ENCODE peak calls at places on chromosomes 7 and 10, in seven cellular contexts. N, B, C, R, F, G and X are unnamed samples.

GRCh38 chr10:122856902-122857301 is 11.2 kb upstream of the CUZD1 start:
- DNase-seq in F (no peak), B (no peak), G (no peak), C (no peak), N (no peak), R (no peak), X (no peak)

GRCh38 chr10:44577533-44577932 is 192.6 kb upstream of the CXCL12 start:
- DNase-seq in C (no peak), G (no peak), N (no peak), R (no peak), F (no peak), B (no peak), X (no peak)

GRCh38 chr7:158366916-158367633 is 220.5 kb downstream of the PTPRN2 start:
- DNase-seq in F (no peak), B (no peak), N (no peak), C (no peak), R (peak), G (peak), X (no peak)

GRCh38 chr7:53518319-53518718 is 482.9 kb downstream of the POM121L12 start:
- DNase-seq in F (no peak), B (no peak), R (no peak), N (no peak), C (no peak), G (no peak), X (no peak)

GRCh38 chr7:38303866-38304265 is 30.4 kb upstream of the TARP start:
- DNase-seq in G (no peak), N (no peak), F (no peak), B (no peak), R (no peak), C (no peak), X (no peak)

GRCh38 chr7:30598121-30598876 is 3.6 kb downstream of the GARS1 start:
- DNase-seq in N (no peak), B (no peak), G (no peak), R (no peak), F (no peak), C (no peak), X (no peak)

GRCh38 chr7:116356979-116357378 is 142.6 kb upstream of the CAV2 start:
- DNase-seq in F (no peak), G (no peak), B (no peak), C (no peak), N (no peak), R (no peak), X (no peak)

GRCh38 chr10:119962837-119963236 is 70.3 kb downstream of the SEC23IP start:
- DNase-seq in F (no peak), R (no peak), C (no peak), N (no peak), G (no peak), B (no peak), X (no peak)

GRCh38 chr10:93468532-93469213 is 13.5 kb downstream of the MYOF start:
- DNase-seq in C (peak), G (no peak), R (no peak), N (peak), B (peak), F (no peak), X (no peak)

GRCh38 chr10:79411546-79412495 is 33.6 kb downstream of the ZCCHC24 start:
- DNase-seq in G (no peak), N (no peak), F (no peak), R (no peak), C (no peak), B (no peak), X (peak)

GRCh38 chr10:15518256-15518655 is 147.2 kb upstream of the FAM171A1 start:
- DNase-seq in G (no peak), C (no peak), N (no peak), B (no peak), R (no peak), F (no peak), X (no peak)

GRCh38 chr7:1586827-1587705 is 17.2 kb upstream of the PSMG3 start:
- DNase-seq in R (no peak), G (no peak), F (no peak), N (peak), C (no peak), B (peak), X (peak)

GRCh38 chr7:17532861-17533404 is 234.5 kb downstream of the AHR start:
- DNase-seq in F (no peak), G (no peak), B (peak), R (no peak), N (no peak), C (peak), X (no peak)

GRCh38 chr7:102306916-102307677 is 20.4 kb downstream of the SH2B2 start:
- DNase-seq in N (peak), C (no peak), F (peak), R (no peak), G (peak), B (peak), X (no peak)

GRCh38 chr10:110870823-110871235 is 899 bp upstream of the PDCD4 start:
- DNase-seq in G (no peak), F (no peak), N (peak), C (no peak), R (no peak), B (peak), X (no peak)

DNA sequence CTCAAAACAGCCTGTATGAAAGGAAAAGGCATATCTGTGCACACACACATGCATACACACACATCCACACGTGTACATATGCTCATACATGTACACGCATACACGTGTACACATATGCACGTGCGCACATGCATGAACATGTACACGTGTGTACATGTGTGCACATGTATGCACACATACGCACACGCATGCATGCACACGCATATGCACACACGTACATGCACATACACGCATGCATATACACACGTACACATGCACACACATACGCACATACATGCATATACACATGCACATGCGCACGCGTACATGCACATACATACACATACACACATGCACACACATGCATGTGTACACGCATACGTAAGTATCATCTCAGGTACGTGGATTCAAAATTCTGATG is 19.4 kb downstream of the DIP2C start:
- DNase-seq in G (no peak), R (no peak), N (no peak), B (no peak), C (no peak), F (no peak), X (no peak)
- TF ChIP-seq POLR2A in G (no peak), R (no peak), N (no peak), B (no peak), C (no peak), F (no peak), X (no peak)

DNA sequence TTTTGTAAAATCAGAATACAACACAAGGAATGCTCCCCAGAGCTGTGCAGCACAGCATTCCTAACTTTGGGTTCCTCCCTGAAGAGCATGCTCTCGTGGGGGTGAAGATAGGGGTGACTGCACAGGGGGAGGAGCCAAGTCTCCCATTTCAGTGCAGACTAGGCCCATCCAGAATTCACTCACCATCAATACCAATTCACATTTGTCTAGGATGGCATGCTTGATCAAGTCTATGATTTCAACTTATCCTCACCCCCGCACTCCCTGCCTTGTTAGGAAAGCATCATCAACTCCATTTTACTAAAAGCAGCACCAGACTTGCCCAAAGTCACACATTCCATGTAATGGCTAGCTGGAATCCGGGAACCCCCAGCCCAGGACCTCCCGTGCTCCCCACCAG is 6.3 kb downstream of the PARP12 start:
- DNase-seq in N (no peak), B (no peak), C (no peak), R (no peak), G (no peak), F (no peak), X (no peak)
- H3K27ac ChIP-seq in N (no peak), B (no peak), C (no peak), R (no peak), G (no peak), F (no peak), X (no peak)

DNA sequence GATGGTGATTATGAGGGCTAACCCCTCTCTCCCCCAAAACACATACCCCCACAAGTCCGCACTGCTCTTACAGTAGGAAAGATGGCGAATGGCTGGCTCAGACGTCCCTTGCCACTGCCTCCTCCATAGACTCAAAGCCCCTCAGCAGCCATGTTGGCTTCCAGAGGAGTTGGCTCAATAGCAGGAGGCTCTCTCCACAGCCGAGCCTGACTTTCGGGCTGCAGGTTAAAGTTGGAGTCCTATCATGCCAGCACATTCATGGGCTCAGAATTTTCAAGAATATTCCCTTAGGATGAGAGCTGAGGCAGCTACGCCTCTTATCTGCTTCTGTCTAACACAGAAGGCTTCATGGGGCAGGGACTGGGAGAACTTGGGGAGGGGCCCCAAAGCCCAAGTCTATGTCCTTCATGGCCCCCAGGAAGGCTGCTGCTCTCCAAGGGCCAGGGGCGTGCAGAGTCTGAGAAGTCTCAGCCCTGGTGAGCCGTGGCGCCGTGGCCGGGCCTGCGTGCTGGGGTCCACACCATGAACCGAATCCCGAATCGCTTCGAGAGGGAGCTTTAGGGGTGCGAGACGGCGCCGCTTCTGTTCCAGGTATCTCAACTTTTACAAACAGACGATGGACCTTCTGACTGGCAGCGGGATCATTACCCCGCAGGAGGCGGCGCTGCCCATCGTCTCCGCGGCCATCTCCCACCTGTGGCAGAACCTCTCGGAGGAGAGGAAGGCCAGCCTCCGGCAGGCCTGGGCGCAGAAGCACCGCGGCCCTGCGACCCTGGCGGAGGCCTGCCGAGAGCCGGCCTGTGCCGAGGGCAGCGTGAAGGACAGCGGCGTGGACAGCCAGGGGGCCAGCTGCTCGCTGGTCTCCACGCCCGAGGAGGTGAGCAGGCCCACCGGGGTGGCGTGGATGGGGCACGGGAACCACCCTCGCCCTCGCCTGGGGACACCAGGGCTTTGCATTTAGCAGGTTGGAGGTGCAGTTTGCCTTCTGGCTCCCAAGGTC is 12.5 kb downstream of the STRA8 start:
- DNase-seq in F (no peak), B (no peak), G (no peak), R (no peak), C (no peak), N (no peak), X (no peak)
- H3K4me3 ChIP-seq in F (no peak), B (no peak), G (no peak), R (no peak), C (no peak), N (no peak), X (no peak)

DNA sequence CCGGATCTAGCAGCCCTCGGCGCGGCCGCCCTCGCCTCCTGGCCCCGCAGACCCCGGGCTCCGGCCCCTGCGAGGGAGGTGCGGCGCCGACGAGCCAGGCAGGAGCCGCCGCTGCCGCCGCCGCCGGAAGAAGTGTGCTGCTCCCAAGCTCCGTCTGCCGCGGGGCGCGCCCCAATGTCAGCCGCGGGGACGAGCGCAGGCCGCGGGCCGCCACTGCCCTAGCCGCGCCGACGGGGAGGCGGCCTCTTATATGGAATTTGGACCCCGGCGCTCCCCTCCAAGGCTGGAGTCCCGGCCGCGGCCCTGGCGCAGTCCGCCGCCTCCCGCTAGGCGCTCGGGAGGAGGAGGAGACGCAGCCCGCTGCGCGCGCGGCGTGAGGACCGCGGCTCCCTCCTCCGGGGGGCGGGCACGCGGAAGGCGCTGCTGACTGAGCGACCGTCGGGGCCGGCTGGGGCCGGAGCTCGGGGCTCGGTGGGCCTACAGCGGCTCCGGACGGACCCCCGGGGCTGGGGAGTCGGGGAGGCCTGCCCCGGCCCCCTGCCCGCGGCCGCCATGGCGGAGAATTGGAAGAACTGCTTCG is at the start of gene TRIM8:
- DNase-seq in B (peak), G (peak), R (no peak), F (no peak), N (peak), C (no peak), X (peak)
- TF ChIP-seq POLR2A in B (no peak), G (peak), R (no peak), F (no peak), N (no peak), C (no peak), X (peak)